ENCODE peak calls at places on chromosomes 1 and 21, in five cellular contexts. One of them, this sample, is unnamed.

GRCh38 chr1:92848201-92848600 is 16.4 kb downstream of the RPL5 start:
- DNase-seq in uterus: no peak
- DNase-seq in aorta: no peak
- DNase-seq in CD4-positive, alpha-beta memory T cell: no peak
- DNase-seq in cardiac muscle cell: no peak
- DNase-seq in this sample: no peak

GRCh38 chr21:28148400-28149064 is 844.1 kb downstream of the LTN1 start:
- DNase-seq in CD4-positive, alpha-beta memory T cell: no peak
- DNase-seq in aorta: no peak
- DNase-seq in uterus: no peak
- DNase-seq in cardiac muscle cell: no peak
- DNase-seq in this sample: no peak

GRCh38 chr1:246221390-246222240 is 285.5 kb downstream of the SMYD3 start:
- DNase-seq in CD4-positive, alpha-beta memory T cell: no peak
- DNase-seq in uterus: no peak
- DNase-seq in aorta: no peak
- DNase-seq in cardiac muscle cell: no peak
- DNase-seq in this sample: no peak

GRCh38 chr1:33762099-33762830 is 101.6 kb upstream of the HMGB4 start:
- DNase-seq in aorta: no peak
- DNase-seq in cardiac muscle cell: no peak
- DNase-seq in uterus: no peak
- DNase-seq in CD4-positive, alpha-beta memory T cell: no peak
- DNase-seq in this sample: no peak

GRCh38 chr1:2279882-2280281 is 51.8 kb downstream of the SKI start:
- DNase-seq in uterus: no peak
- DNase-seq in CD4-positive, alpha-beta memory T cell: no peak
- DNase-seq in cardiac muscle cell: no peak
- DNase-seq in aorta: no peak
- DNase-seq in this sample: no peak

GRCh38 chr1:154627247-154628121 is 19.5 kb upstream of the ADAR start:
- DNase-seq in CD4-positive, alpha-beta memory T cell: peak; percentile 88
- DNase-seq in cardiac muscle cell: peak; percentile 89
- DNase-seq in uterus: peak; percentile 87
- DNase-seq in aorta: peak; percentile 97
- DNase-seq in this sample: peak; percentile 70

GRCh38 chr1:158087320-158087927 is 93.3 kb upstream of the CD1D start:
- DNase-seq in aorta: no peak
- DNase-seq in uterus: peak; percentile 62
- DNase-seq in CD4-positive, alpha-beta memory T cell: no peak
- DNase-seq in cardiac muscle cell: peak; percentile 87
- DNase-seq in this sample: peak; percentile 34

GRCh38 chr1:172851077-172851476 is 192.2 kb downstream of the FASLG start:
- DNase-seq in aorta: no peak
- DNase-seq in CD4-positive, alpha-beta memory T cell: no peak
- DNase-seq in uterus: no peak
- DNase-seq in cardiac muscle cell: no peak
- DNase-seq in this sample: no peak

GRCh38 chr1:68973459-68974244 is 476.8 kb upstream of the DEPDC1 start:
- DNase-seq in uterus: no peak
- DNase-seq in CD4-positive, alpha-beta memory T cell: no peak
- DNase-seq in aorta: no peak
- DNase-seq in cardiac muscle cell: no peak
- DNase-seq in this sample: no peak

GRCh38 chr1:1359668-1360468 is 1.5 kb upstream of the MXRA8 start:
- DNase-seq in uterus: peak; percentile 75
- DNase-seq in cardiac muscle cell: no peak
- DNase-seq in CD4-positive, alpha-beta memory T cell: no peak
- DNase-seq in aorta: no peak
- DNase-seq in this sample: no peak

GRCh38 chr1:41153750-41154274 is 88.3 kb downstream of the SCMH1 start:
- DNase-seq in aorta: no peak
- DNase-seq in CD4-positive, alpha-beta memory T cell: no peak
- DNase-seq in cardiac muscle cell: no peak
- DNase-seq in uterus: no peak
- DNase-seq in this sample: no peak

DNA sequence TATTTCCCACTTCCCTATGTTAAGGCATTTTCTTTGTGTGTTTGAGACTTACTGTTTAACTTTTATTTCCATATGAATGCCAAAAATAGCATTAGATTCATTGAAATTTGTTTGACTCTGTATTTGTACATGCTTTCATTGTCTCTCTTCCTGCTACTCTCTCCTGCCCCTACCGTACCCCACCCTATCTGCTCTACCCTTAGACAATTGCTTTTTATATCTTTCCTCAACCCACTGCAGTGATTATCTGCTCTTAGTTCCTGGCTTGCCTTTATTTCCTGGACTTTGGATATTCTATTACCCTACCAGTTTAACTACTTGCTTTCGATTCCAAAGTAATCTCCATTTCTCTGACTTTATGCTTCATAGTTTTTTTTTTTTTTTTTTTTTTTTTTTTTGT is 10.5 kb downstream of the RAVER2 start:
- DNase-seq in aorta: no peak
- DNase-seq in cardiac muscle cell: no peak
- DNase-seq in CD4-positive, alpha-beta memory T cell: no peak
- DNase-seq in uterus: no peak
- DNase-seq in this sample: no peak
- H3K27ac ChIP-seq in aorta: no peak overlapping the region
- H3K27ac ChIP-seq in cardiac muscle cell: no peak overlapping the region
- H3K27ac ChIP-seq in CD4-positive, alpha-beta memory T cell: no peak overlapping the region
- H3K27ac ChIP-seq in uterus: no peak overlapping the region
- H3K27ac ChIP-seq in this sample: no peak overlapping the region

GRCh38 chr1:27634166-27634981 is 611 bp downstream of the FGR start:
- DNase-seq in CD4-positive, alpha-beta memory T cell: peak; percentile 46
- DNase-seq in cardiac muscle cell: peak; percentile 26
- DNase-seq in aorta: peak; percentile 83
- DNase-seq in uterus: peak; percentile 31
- DNase-seq in this sample: no peak
- H3K27ac ChIP-seq in CD4-positive, alpha-beta memory T cell: peak overlapping the region; percentile 62
- H3K27ac ChIP-seq in cardiac muscle cell: no peak overlapping the region
- H3K27ac ChIP-seq in aorta: no peak overlapping the region
- H3K27ac ChIP-seq in uterus: peak overlapping the region; percentile 67
- H3K27ac ChIP-seq in this sample: peak overlapping the region; percentile 0

DNA sequence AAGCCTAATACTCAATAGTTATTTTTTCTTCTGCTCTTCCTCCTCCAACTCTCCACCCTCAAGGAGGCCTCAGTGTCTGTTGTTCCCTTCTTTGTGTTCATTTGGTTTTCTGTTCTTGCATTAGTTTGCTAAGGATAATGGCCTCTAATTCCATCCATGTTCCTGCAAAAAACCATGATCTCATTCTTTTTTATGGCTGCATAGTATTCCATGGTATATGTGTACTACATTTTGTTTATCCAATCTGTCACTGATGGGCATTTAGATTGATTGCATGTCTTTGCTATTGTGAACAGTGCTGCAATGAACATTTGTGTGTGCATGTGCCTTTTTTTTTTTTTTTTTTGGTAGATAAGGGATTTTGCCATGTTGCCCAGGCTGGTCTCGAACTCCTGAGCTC is 6.7 kb downstream of the CENPF start:
- DNase-seq in aorta: no peak
- DNase-seq in uterus: no peak
- DNase-seq in CD4-positive, alpha-beta memory T cell: no peak
- DNase-seq in cardiac muscle cell: no peak
- DNase-seq in this sample: no peak
- H3K27ac ChIP-seq in aorta: no peak overlapping the region
- H3K27ac ChIP-seq in uterus: no peak overlapping the region
- H3K27ac ChIP-seq in CD4-positive, alpha-beta memory T cell: no peak overlapping the region
- H3K27ac ChIP-seq in cardiac muscle cell: no peak overlapping the region
- H3K27ac ChIP-seq in this sample: no peak overlapping the region

DNA sequence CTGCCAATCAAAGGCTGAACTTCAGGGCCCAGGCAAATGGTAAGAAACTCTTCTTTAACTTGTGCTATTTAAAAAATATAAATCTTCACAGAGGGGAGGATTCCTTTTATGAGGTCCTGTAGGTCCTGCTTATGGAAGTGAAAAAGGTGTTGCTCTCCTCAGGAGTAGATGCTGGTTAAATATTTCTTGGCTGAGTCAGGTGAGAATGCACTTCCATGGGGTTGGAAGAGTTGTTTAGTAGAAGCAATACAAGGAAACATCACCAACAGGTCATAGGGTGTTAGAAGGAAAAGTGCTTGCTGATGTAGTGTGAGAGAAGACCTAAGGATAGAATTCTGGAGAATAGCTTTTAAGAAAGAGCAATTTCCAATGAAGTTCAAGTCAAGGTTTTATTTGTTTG is 42.2 kb upstream of the ATP1A1 start:
- DNase-seq in uterus: no peak
- DNase-seq in CD4-positive, alpha-beta memory T cell: no peak
- DNase-seq in aorta: no peak
- DNase-seq in cardiac muscle cell: no peak
- DNase-seq in this sample: no peak
- H3K27ac ChIP-seq in uterus: no peak overlapping the region
- H3K27ac ChIP-seq in CD4-positive, alpha-beta memory T cell: no peak overlapping the region
- H3K27ac ChIP-seq in aorta: no peak overlapping the region
- H3K27ac ChIP-seq in cardiac muscle cell: no peak overlapping the region
- H3K27ac ChIP-seq in this sample: no peak overlapping the region

GRCh38 chr1:32686387-32686786 is 16.2 kb downstream of the SYNC start:
- DNase-seq in uterus: no peak
- DNase-seq in CD4-positive, alpha-beta memory T cell: no peak
- DNase-seq in cardiac muscle cell: no peak
- DNase-seq in aorta: no peak
- DNase-seq in this sample: no peak

GRCh38 chr1:32684167-32684811 is 18.3 kb downstream of the SYNC start:
- DNase-seq in uterus: peak; percentile 68
- DNase-seq in aorta: no peak
- DNase-seq in CD4-positive, alpha-beta memory T cell: no peak
- DNase-seq in cardiac muscle cell: no peak
- DNase-seq in this sample: no peak

GRCh38 chr1:32681999-32682398 is 20.6 kb downstream of the SYNC start:
- DNase-seq in uterus: no peak
- DNase-seq in cardiac muscle cell: no peak
- DNase-seq in aorta: no peak
- DNase-seq in CD4-positive, alpha-beta memory T cell: no peak
- DNase-seq in this sample: no peak

GRCh38 chr1:32683397-32683796 is 19.2 kb downstream of the SYNC start:
- DNase-seq in CD4-positive, alpha-beta memory T cell: no peak
- DNase-seq in uterus: no peak
- DNase-seq in aorta: no peak
- DNase-seq in cardiac muscle cell: no peak
- DNase-seq in this sample: no peak

DNA sequence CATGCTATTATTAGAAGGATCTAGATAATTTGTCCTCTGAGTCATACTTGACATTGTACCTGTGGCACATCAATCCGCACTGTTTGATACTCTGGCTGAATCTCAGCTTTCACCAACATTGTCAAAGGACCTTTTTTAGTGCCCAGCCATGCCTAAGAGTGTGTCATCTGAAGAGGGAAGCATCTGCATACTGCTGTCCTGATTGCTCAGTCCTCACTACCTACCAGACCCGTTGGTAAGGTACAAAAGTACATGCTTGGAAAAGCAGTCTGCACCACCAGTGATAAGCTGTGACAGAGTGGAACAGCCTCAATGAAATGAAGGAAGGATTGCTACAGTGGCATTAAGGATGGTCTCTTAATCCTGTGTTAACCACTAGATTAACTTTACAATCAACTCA is 17.1 kb downstream of the SYNC start:
- DNase-seq in aorta: no peak
- DNase-seq in cardiac muscle cell: no peak
- DNase-seq in uterus: no peak
- DNase-seq in CD4-positive, alpha-beta memory T cell: no peak
- DNase-seq in this sample: no peak
- H3K27ac ChIP-seq in aorta: no peak overlapping the region
- H3K27ac ChIP-seq in cardiac muscle cell: peak overlapping the region; percentile 14
- H3K27ac ChIP-seq in uterus: peak overlapping the region; percentile 72
- H3K27ac ChIP-seq in CD4-positive, alpha-beta memory T cell: no peak overlapping the region
- H3K27ac ChIP-seq in this sample: no peak overlapping the region

DNA sequence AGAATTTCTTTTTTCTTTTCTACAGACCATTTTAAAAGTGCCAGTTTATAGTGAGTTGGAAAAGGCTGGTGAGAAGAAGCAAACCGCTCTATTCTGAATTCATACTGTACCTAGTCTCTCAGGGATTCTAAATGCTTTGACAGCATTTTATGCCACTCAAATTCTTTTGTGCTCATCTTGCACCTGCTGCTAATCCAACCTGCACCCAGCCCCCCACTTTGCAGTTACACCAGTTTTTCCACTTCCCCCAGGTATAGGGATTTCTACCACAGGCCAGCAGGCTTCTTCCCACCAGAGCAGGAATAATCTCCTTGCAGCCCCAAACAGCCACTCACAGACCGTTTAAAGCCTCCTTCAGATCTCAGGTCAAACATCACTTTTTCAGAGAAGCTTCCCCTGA is 112.3 kb downstream of the RERE start:
- DNase-seq in aorta: no peak
- DNase-seq in uterus: no peak
- DNase-seq in cardiac muscle cell: no peak
- DNase-seq in CD4-positive, alpha-beta memory T cell: no peak
- DNase-seq in this sample: no peak
- H3K27ac ChIP-seq in aorta: no peak overlapping the region
- H3K27ac ChIP-seq in uterus: no peak overlapping the region
- H3K27ac ChIP-seq in cardiac muscle cell: peak overlapping the region; percentile 96
- H3K27ac ChIP-seq in CD4-positive, alpha-beta memory T cell: no peak overlapping the region
- H3K27ac ChIP-seq in this sample: no peak overlapping the region

GRCh38 chr1:226061793-226062557 is 541 bp upstream of the H3-3A start:
- DNase-seq in CD4-positive, alpha-beta memory T cell: no peak
- DNase-seq in uterus: peak; percentile 78
- DNase-seq in aorta: peak; percentile 90
- DNase-seq in cardiac muscle cell: peak; percentile 90
- DNase-seq in this sample: peak; percentile 77

GRCh38 chr1:226062558-226063361 is at the start of gene H3-3A:
- DNase-seq in aorta: peak; percentile 100
- DNase-seq in uterus: peak; percentile 99
- DNase-seq in CD4-positive, alpha-beta memory T cell: peak; percentile 98
- DNase-seq in cardiac muscle cell: peak; percentile 98
- DNase-seq in this sample: peak; percentile 93

GRCh38 chr1:226060427-226060826 is 2.1 kb upstream of the H3-3A start:
- DNase-seq in cardiac muscle cell: no peak
- DNase-seq in aorta: no peak
- DNase-seq in uterus: no peak
- DNase-seq in CD4-positive, alpha-beta memory T cell: no peak
- DNase-seq in this sample: no peak

GRCh38 chr1:226059709-226060108 is 2.8 kb upstream of the H3-3A start:
- DNase-seq in aorta: no peak
- DNase-seq in cardiac muscle cell: no peak
- DNase-seq in uterus: no peak
- DNase-seq in CD4-positive, alpha-beta memory T cell: no peak
- DNase-seq in this sample: no peak

DNA sequence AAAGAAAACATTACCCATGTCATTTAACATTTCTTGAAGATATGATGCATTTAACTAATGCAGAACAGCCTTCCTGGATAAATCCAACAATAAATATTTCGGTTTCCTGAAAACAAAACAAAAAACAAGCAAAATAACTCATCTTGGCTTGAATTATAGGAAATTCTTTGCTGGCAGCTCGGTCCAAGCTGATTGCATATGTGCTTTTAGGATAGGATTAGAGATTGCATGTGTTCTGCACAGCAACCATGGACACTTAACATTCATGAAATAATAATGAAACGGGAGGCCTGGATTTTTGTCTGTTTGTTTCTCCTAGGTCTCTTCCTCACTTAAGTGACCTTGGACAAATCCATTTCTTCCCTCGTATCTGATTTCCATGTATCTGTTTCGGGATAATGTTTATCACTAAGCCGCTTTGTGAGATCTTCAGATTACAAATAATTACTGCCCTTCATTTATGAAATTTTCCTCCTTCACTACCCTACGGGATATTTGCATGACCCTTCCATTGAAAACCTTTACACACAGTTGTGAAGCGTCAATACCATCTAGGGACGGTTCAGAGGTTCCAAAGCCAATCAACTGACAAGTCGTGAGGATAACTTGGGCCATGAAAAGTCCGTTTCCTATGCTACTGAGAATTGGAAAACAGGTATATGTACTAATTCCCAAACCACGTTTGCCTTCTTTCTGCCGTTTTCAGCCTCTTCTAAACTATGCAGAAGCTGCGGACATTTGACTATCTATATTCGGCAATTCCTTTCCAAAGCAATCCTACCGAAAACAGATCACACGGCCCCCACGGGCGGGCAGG is 1.3 kb upstream of the H3-3A start:
- DNase-seq in cardiac muscle cell: peak; percentile 20
- DNase-seq in aorta: no peak
- DNase-seq in uterus: no peak
- DNase-seq in CD4-positive, alpha-beta memory T cell: no peak
- DNase-seq in this sample: no peak
- H3K27ac ChIP-seq in cardiac muscle cell: peak overlapping the region; percentile 100
- H3K27ac ChIP-seq in aorta: peak overlapping the region; percentile 44
- H3K27ac ChIP-seq in uterus: peak overlapping the region; percentile 99
- H3K27ac ChIP-seq in CD4-positive, alpha-beta memory T cell: peak overlapping the region; percentile 82
- H3K27ac ChIP-seq in this sample: peak overlapping the region; percentile 99

This sample was measured in substantia nigra.